ENCODE peak calls at places on chromosomes 3 and 15, in nine cellular contexts. Y is upper lobe of left lung, Q is amniotic stem cell, D is SK-MEL-5, E is GM10248, X is anterior cingulate cortex, K is aorta, C is A549, P is heart right ventricle. R is an unnamed sample.

GRCh38 chr15:100602822-100603393 is 519 bp downstream of the ASB7 start:
- DNase-seq in Y (no peak), Q (no peak), K (no peak), X (no peak), P (peak), C (peak), D (peak), E (peak), R (no peak)

GRCh38 chr3:134348524-134348923 is 25.7 kb downstream of the AMOTL2 start:
- DNase-seq in Y (no peak), Q (no peak), D (no peak), E (no peak), X (no peak), K (peak), P (no peak), C (no peak), R (peak)

GRCh38 chr3:171061749-171062148 is 35.2 kb upstream of the SLC2A2 start:
- DNase-seq in P (no peak), Y (no peak), X (no peak), Q (no peak), K (no peak), D (no peak), E (no peak), C (no peak), R (no peak)

GRCh38 chr3:149377408-149378111 is at the start of gene TM4SF1:
- DNase-seq in X (no peak), Y (no peak), P (peak), Q (no peak), D (peak), K (peak), C (peak), E (no peak), R (peak)

GRCh38 chr3:23623841-23624240 is 181.9 kb upstream of the UBE2E1 start:
- DNase-seq in K (no peak), D (no peak), Y (no peak), Q (no peak), X (no peak), P (no peak), C (no peak), E (no peak), R (no peak)

GRCh38 chr15:89496155-89497098 is at the start of gene RHCG:
- DNase-seq in P (no peak), D (peak), Q (no peak), X (peak), E (peak), Y (peak), K (no peak), C (peak), R (no peak)

GRCh38 chr3:114290911-114291901 is 2.6 kb upstream of the TIGIT start:
- DNase-seq in C (peak), Y (peak), K (peak), E (peak), P (peak), D (peak), Q (no peak), X (peak), R (peak)

GRCh38 chr3:42729404-42730145 is 27.0 kb upstream of the HHATL start:
- DNase-seq in X (no peak), Y (no peak), E (no peak), K (no peak), C (no peak), Q (no peak), P (peak), D (no peak), R (no peak)

GRCh38 chr3:11627612-11628011 is 16.1 kb downstream of the VGLL4 start:
- DNase-seq in X (no peak), D (no peak), K (no peak), P (no peak), Y (no peak), Q (no peak), E (no peak), C (no peak), R (no peak)

GRCh38 chr3:8739757-8740508 is 6.3 kb downstream of the CAV3 start:
- DNase-seq in Q (no peak), X (no peak), C (peak), D (no peak), K (peak), E (no peak), Y (no peak), P (no peak), R (no peak)

GRCh38 chr3:76096036-76096435 is 310.7 kb upstream of the ZNF717 start:
- DNase-seq in Q (no peak), E (no peak), X (no peak), D (no peak), C (no peak), P (no peak), K (no peak), Y (no peak), R (no peak)

GRCh38 chr3:47000198-47000815 is 20.8 kb downstream of the NBEAL2 start:
- DNase-seq in E (no peak), P (no peak), K (no peak), C (no peak), Y (no peak), Q (no peak), X (no peak), D (no peak), R (peak)

GRCh38 chr3:39460677-39461076 is 6.8 kb upstream of the MOBP start:
- DNase-seq in P (no peak), Y (no peak), X (peak), Q (no peak), D (peak), C (no peak), K (no peak), E (no peak), R (no peak)

GRCh38 chr3:16069149-16069922 is 105.1 kb upstream of the GALNT15 start:
- DNase-seq in K (no peak), E (no peak), Y (no peak), P (no peak), Q (peak), X (no peak), C (peak), D (no peak), R (no peak)

GRCh38 chr15:86906406-86906805 is 826.7 kb downstream of the AGBL1 start:
- DNase-seq in D (no peak), P (no peak), X (no peak), Y (no peak), C (no peak), Q (no peak), K (no peak), E (no peak), R (no peak)

GRCh38 chr3:64267774-64268604 is 42.7 kb upstream of the PRICKLE2 start:
- DNase-seq in X (peak), E (no peak), K (peak), P (peak), D (no peak), Y (peak), C (no peak), Q (no peak), R (peak)

GRCh38 chr15:80275946-80276345 is 23.9 kb upstream of the CTXND1 start:
- DNase-seq in Q (no peak), E (no peak), K (no peak), X (no peak), D (peak), Y (no peak), C (peak), P (no peak), R (no peak)

GRCh38 chr3:171459130-171459941 is 869 bp downstream of the TNIK start:
- DNase-seq in Y (peak), E (no peak), Q (no peak), K (peak), X (peak), C (no peak), P (peak), D (peak), R (peak)

GRCh38 chr3:111735271-111735758 is 123.8 kb upstream of the PHLDB2 start:
- DNase-seq in Q (peak), D (peak), X (no peak), Y (no peak), K (no peak), C (peak), P (no peak), E (no peak), R (no peak)

GRCh38 chr15:100723323-100723801 is 121.0 kb downstream of the ASB7 start:
- DNase-seq in E (peak), P (no peak), X (no peak), K (no peak), C (no peak), D (peak), Y (no peak), Q (no peak), R (no peak)

GRCh38 chr3:149717391-149718056 is 34.8 kb downstream of the COMMD2 start:
- DNase-seq in E (peak), Q (peak), C (peak), D (peak), P (peak), K (no peak), X (no peak), Y (no peak), R (no peak)

GRCh38 chr3:9151240-9151639 is 98.2 kb downstream of the SRGAP3 start:
- DNase-seq in Q (no peak), Y (no peak), K (no peak), D (no peak), C (no peak), E (no peak), P (no peak), X (no peak), R (no peak)

GRCh38 chr15:32675474-32675873 is 34.0 kb downstream of the SCG5 start:
- DNase-seq in D (no peak), X (no peak), Q (no peak), E (no peak), Y (no peak), P (no peak), C (no peak), K (no peak), R (no peak)

R was measured in psoas muscle.